ENCODE peak calls at places on chromosomes 16 and 17, in four cellular contexts. One of them, this sample, is unnamed.

GRCh38 chr17:1179635-1180433 is at the start of gene ABR:
- DNase-seq in pancreas: no peak
- DNase-seq in psoas muscle: peak; percentile 78
- DNase-seq in PC-9: peak; percentile 49
- DNase-seq in this sample: no peak

GRCh38 chr16:69918241-69918640 is 32.9 kb upstream of the CLEC18A start:
- DNase-seq in PC-9: no peak
- DNase-seq in psoas muscle: no peak
- DNase-seq in pancreas: no peak
- DNase-seq in this sample: peak; percentile 46

GRCh38 chr17:29241015-29241963 is 5.4 kb upstream of the CRYBA1 start:
- DNase-seq in PC-9: peak; percentile 73
- DNase-seq in pancreas: no peak
- DNase-seq in psoas muscle: peak; percentile 67
- DNase-seq in this sample: peak; percentile 97

GRCh38 chr17:35089846-35090193 is 26.3 kb upstream of the RFFL start:
- DNase-seq in psoas muscle: no peak
- DNase-seq in PC-9: no peak
- DNase-seq in pancreas: peak; percentile 21
- DNase-seq in this sample: peak; percentile 46

GRCh38 chr16:70795513-70795912 is 5.4 kb downstream of the VAC14 start:
- DNase-seq in pancreas: no peak
- DNase-seq in psoas muscle: no peak
- DNase-seq in PC-9: no peak
- DNase-seq in this sample: no peak

GRCh38 chr16:28157768-28158535 is 53.8 kb downstream of the XPO6 start:
- DNase-seq in psoas muscle: no peak
- DNase-seq in PC-9: no peak
- DNase-seq in pancreas: no peak
- DNase-seq in this sample: peak; percentile 63

GRCh38 chr16:53672461-53672860 is 31.2 kb downstream of the RPGRIP1L start:
- DNase-seq in psoas muscle: no peak
- DNase-seq in PC-9: no peak
- DNase-seq in pancreas: no peak
- DNase-seq in this sample: no peak

GRCh38 chr17:42067371-42068180 is 17.2 kb upstream of the C17orf113 start:
- DNase-seq in pancreas: no peak
- DNase-seq in psoas muscle: peak; percentile 90
- DNase-seq in PC-9: peak; percentile 52
- DNase-seq in this sample: peak; percentile 40

GRCh38 chr17:45942284-45942683 is 47.9 kb downstream of the MAPT start:
- DNase-seq in pancreas: peak; percentile 22
- DNase-seq in PC-9: no peak
- DNase-seq in psoas muscle: peak; percentile 95
- DNase-seq in this sample: peak; percentile 38

GRCh38 chr16:27579086-27579980 is 29.4 kb downstream of the KATNIP start:
- DNase-seq in pancreas: peak; percentile 31
- DNase-seq in psoas muscle: no peak
- DNase-seq in PC-9: peak; percentile 14
- DNase-seq in this sample: peak; percentile 25

GRCh38 chr17:28541439-28541838 is 11.0 kb downstream of the UNC119 start:
- DNase-seq in pancreas: no peak
- DNase-seq in PC-9: no peak
- DNase-seq in psoas muscle: no peak
- DNase-seq in this sample: no peak

GRCh38 chr16:84599528-84600202 is 18.2 kb downstream of the COTL1 start:
- DNase-seq in psoas muscle: peak; percentile 67
- DNase-seq in PC-9: no peak
- DNase-seq in pancreas: peak; percentile 58
- DNase-seq in this sample: peak; percentile 83

GRCh38 chr16:89710709-89711564 is 9.4 kb upstream of the SPATA2L start:
- DNase-seq in PC-9: no peak
- DNase-seq in psoas muscle: no peak
- DNase-seq in pancreas: no peak
- DNase-seq in this sample: no peak

GRCh38 chr16:10028644-10029043 is 153.6 kb downstream of the GRIN2A start:
- DNase-seq in pancreas: no peak
- DNase-seq in psoas muscle: no peak
- DNase-seq in PC-9: no peak
- DNase-seq in this sample: no peak

GRCh38 chr16:66293932-66294331 is 72.6 kb upstream of the CDH5 start:
- DNase-seq in psoas muscle: no peak
- DNase-seq in PC-9: no peak
- DNase-seq in pancreas: no peak
- DNase-seq in this sample: no peak

GRCh38 chr16:22117666-22118065 is 25.3 kb downstream of the VWA3A start:
- DNase-seq in pancreas: no peak
- DNase-seq in PC-9: no peak
- DNase-seq in psoas muscle: no peak
- DNase-seq in this sample: no peak
- TF ChIP-seq CTCF in pancreas: no peak
- TF ChIP-seq CTCF in PC-9: no peak
- TF ChIP-seq CTCF in psoas muscle: no peak
- TF ChIP-seq CTCF in this sample: no peak

GRCh38 chr16:8816967-8817662 is 19.5 kb downstream of the PMM2 start:
- DNase-seq in PC-9: no peak
- DNase-seq in pancreas: no peak
- DNase-seq in psoas muscle: no peak
- DNase-seq in this sample: no peak

GRCh38 chr16:8814095-8814806 is 16.6 kb downstream of the PMM2 start:
- DNase-seq in psoas muscle: no peak
- DNase-seq in pancreas: no peak
- DNase-seq in PC-9: no peak
- DNase-seq in this sample: no peak

GRCh38 chr16:8819635-8820034 is 22.0 kb downstream of the PMM2 start:
- DNase-seq in PC-9: no peak
- DNase-seq in pancreas: no peak
- DNase-seq in psoas muscle: no peak
- DNase-seq in this sample: no peak

GRCh38 chr16:8822403-8822802 is 24.8 kb downstream of the PMM2 start:
- DNase-seq in PC-9: no peak
- DNase-seq in pancreas: no peak
- DNase-seq in psoas muscle: no peak
- DNase-seq in this sample: no peak

DNA sequence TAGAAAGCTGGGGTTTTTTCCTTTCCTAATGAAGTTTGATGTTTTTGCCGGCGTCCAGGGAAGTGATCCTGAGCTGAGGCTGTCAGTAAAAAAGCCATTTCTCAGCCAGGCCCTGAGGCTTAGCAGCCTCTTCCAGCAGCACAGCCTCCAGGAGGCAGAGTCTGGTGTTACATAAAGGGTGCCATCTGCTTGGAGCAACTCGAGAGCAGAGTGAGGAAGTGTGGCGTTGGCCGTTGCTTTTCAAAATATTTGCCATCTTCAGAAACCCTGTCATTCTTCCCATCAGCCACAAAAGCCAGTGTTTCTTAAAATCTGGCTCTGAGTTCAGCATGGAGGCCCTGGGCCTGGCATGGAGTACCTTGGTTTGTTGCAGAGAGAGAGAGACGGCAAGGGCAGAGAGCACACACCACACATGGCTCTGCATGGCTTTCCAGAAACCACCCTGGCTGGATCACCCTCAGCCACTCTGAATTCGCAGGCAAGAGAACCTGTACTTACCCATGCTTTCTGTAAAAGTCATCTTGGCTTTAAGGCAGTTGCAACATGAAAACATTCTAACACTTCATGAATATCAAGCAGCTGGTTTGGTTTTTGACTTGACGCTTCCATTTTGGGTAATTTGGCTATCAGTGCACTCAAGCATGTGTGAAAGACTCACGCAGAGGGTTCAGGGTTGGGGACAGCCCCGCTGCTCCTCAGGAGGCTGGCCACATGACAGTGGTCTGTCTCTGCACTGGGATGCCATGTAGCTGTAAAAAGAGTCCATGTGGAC is 21.0 kb downstream of the PMM2 start:
- DNase-seq in PC-9: no peak
- DNase-seq in psoas muscle: no peak
- DNase-seq in pancreas: no peak
- DNase-seq in this sample: no peak
- H3K4me3 ChIP-seq in PC-9: no peak overlapping the region
- H3K4me3 ChIP-seq in psoas muscle: no peak overlapping the region
- H3K4me3 ChIP-seq in pancreas: no peak overlapping the region
- H3K4me3 ChIP-seq in this sample: no peak overlapping the region

GRCh38 chr16:1812732-1813163 is 13.9 kb downstream of the HAGH start:
- DNase-seq in pancreas: peak; percentile 76
- DNase-seq in psoas muscle: no peak
- DNase-seq in PC-9: no peak
- DNase-seq in this sample: peak; percentile 73
- TF ChIP-seq CTCF in pancreas: peak; percentile 30
- TF ChIP-seq CTCF in psoas muscle: peak; percentile 22
- TF ChIP-seq CTCF in PC-9: peak; percentile 27
- TF ChIP-seq CTCF in this sample: peak; percentile 51

GRCh38 chr16:72308396-72308795 is 136.4 kb upstream of the PMFBP1 start:
- DNase-seq in psoas muscle: no peak
- DNase-seq in PC-9: no peak
- DNase-seq in pancreas: no peak
- DNase-seq in this sample: no peak
- H3K4me3 ChIP-seq in psoas muscle: no peak overlapping the region
- H3K4me3 ChIP-seq in PC-9: no peak overlapping the region
- H3K4me3 ChIP-seq in pancreas: no peak overlapping the region
- H3K4me3 ChIP-seq in this sample: no peak overlapping the region